ENCODE peak calls at places on chromosomes 6 and 20, in ten cellular contexts. One of them, this sample, is unnamed.

GRCh38 chr6:327538-328183 is 35.4 kb downstream of the DUSP22 start:
- DNase-seq in IMR-90: peak; percentile 35
- DNase-seq in GM03348: peak; percentile 82
- DNase-seq in stimulated activated CD4-positive, alpha-beta T cell treated with anti-CD3 and anti-CD28 coated beads, Interleukin-4, amount 100 ng/mL, for 48 hours: no peak
- DNase-seq in fibroblast of lung: peak; percentile 47
- DNase-seq in heart left ventricle: no peak
- DNase-seq in left kidney: no peak
- DNase-seq in pons: no peak
- DNase-seq in D341Med: no peak
- DNase-seq in DMS153: no peak
- DNase-seq in this sample: no peak

GRCh38 chr6:139708342-139709199 is 334.1 kb upstream of the CITED2 start:
- DNase-seq in IMR-90: peak; percentile 86
- DNase-seq in GM03348: peak; percentile 78
- DNase-seq in stimulated activated CD4-positive, alpha-beta T cell treated with anti-CD3 and anti-CD28 coated beads, Interleukin-4, amount 100 ng/mL, for 48 hours: no peak
- DNase-seq in fibroblast of lung: peak; percentile 82
- DNase-seq in heart left ventricle: no peak
- DNase-seq in left kidney: peak; percentile 87
- DNase-seq in pons: peak; percentile 18
- DNase-seq in D341Med: no peak
- DNase-seq in DMS153: no peak
- DNase-seq in this sample: peak; percentile 12

GRCh38 chr6:44116643-44117382 is 10.4 kb downstream of the MRPL14 start:
- DNase-seq in IMR-90: peak; percentile 93
- DNase-seq in GM03348: peak; percentile 79
- DNase-seq in stimulated activated CD4-positive, alpha-beta T cell treated with anti-CD3 and anti-CD28 coated beads, Interleukin-4, amount 100 ng/mL, for 48 hours: no peak
- DNase-seq in fibroblast of lung: peak; percentile 73
- DNase-seq in heart left ventricle: no peak
- DNase-seq in left kidney: no peak
- DNase-seq in pons: no peak
- DNase-seq in D341Med: no peak
- DNase-seq in DMS153: no peak
- DNase-seq in this sample: no peak

GRCh38 chr6:159107451-159108260 is 61.5 kb upstream of the FNDC1 start:
- DNase-seq in IMR-90: no peak
- DNase-seq in GM03348: no peak
- DNase-seq in stimulated activated CD4-positive, alpha-beta T cell treated with anti-CD3 and anti-CD28 coated beads, Interleukin-4, amount 100 ng/mL, for 48 hours: no peak
- DNase-seq in fibroblast of lung: no peak
- DNase-seq in heart left ventricle: no peak
- DNase-seq in left kidney: no peak
- DNase-seq in pons: no peak
- DNase-seq in D341Med: no peak
- DNase-seq in DMS153: peak; percentile 31
- DNase-seq in this sample: peak; percentile 74

GRCh38 chr6:131954099-131954774 is 3.1 kb upstream of the CCN2 start:
- DNase-seq in IMR-90: peak; percentile 54
- DNase-seq in GM03348: peak; percentile 26
- DNase-seq in stimulated activated CD4-positive, alpha-beta T cell treated with anti-CD3 and anti-CD28 coated beads, Interleukin-4, amount 100 ng/mL, for 48 hours: no peak
- DNase-seq in fibroblast of lung: peak; percentile 53
- DNase-seq in heart left ventricle: no peak
- DNase-seq in left kidney: no peak
- DNase-seq in pons: peak; percentile 28
- DNase-seq in D341Med: no peak
- DNase-seq in DMS153: no peak
- DNase-seq in this sample: no peak

GRCh38 chr20:2900845-2901592 is 27.7 kb downstream of the PTPRA start:
- DNase-seq in IMR-90: no peak
- DNase-seq in GM03348: no peak
- DNase-seq in stimulated activated CD4-positive, alpha-beta T cell treated with anti-CD3 and anti-CD28 coated beads, Interleukin-4, amount 100 ng/mL, for 48 hours: no peak
- DNase-seq in fibroblast of lung: no peak
- DNase-seq in heart left ventricle: no peak
- DNase-seq in left kidney: no peak
- DNase-seq in pons: no peak
- DNase-seq in D341Med: no peak
- DNase-seq in DMS153: no peak
- DNase-seq in this sample: no peak

GRCh38 chr6:18260448-18261106 is 3.8 kb downstream of the DEK start:
- DNase-seq in IMR-90: peak; percentile 36
- DNase-seq in GM03348: peak; percentile 19
- DNase-seq in stimulated activated CD4-positive, alpha-beta T cell treated with anti-CD3 and anti-CD28 coated beads, Interleukin-4, amount 100 ng/mL, for 48 hours: peak; percentile 21
- DNase-seq in fibroblast of lung: peak; percentile 36
- DNase-seq in heart left ventricle: no peak
- DNase-seq in left kidney: peak; percentile 56
- DNase-seq in pons: peak; percentile 16
- DNase-seq in D341Med: no peak
- DNase-seq in DMS153: no peak
- DNase-seq in this sample: no peak

GRCh38 chr6:27871919-27872633 is 40.1 kb downstream of the OR2B2 start:
- DNase-seq in IMR-90: peak; percentile 97
- DNase-seq in GM03348: peak; percentile 95
- DNase-seq in stimulated activated CD4-positive, alpha-beta T cell treated with anti-CD3 and anti-CD28 coated beads, Interleukin-4, amount 100 ng/mL, for 48 hours: peak; percentile 71
- DNase-seq in fibroblast of lung: peak; percentile 99
- DNase-seq in heart left ventricle: peak; percentile 80
- DNase-seq in left kidney: peak; percentile 99
- DNase-seq in pons: peak; percentile 91
- DNase-seq in D341Med: no peak
- DNase-seq in DMS153: peak; percentile 95
- DNase-seq in this sample: peak; percentile 25

GRCh38 chr6:132843316-132844040 is 29.1 kb downstream of the RPS12 start:
- DNase-seq in IMR-90: no peak
- DNase-seq in GM03348: no peak
- DNase-seq in stimulated activated CD4-positive, alpha-beta T cell treated with anti-CD3 and anti-CD28 coated beads, Interleukin-4, amount 100 ng/mL, for 48 hours: no peak
- DNase-seq in fibroblast of lung: no peak
- DNase-seq in heart left ventricle: no peak
- DNase-seq in left kidney: peak; percentile 73
- DNase-seq in pons: no peak
- DNase-seq in D341Med: no peak
- DNase-seq in DMS153: no peak
- DNase-seq in this sample: no peak

GRCh38 chr6:3194535-3195376 is 32.7 kb downstream of the TUBB2B start:
- DNase-seq in IMR-90: peak; percentile 46
- DNase-seq in GM03348: no peak
- DNase-seq in stimulated activated CD4-positive, alpha-beta T cell treated with anti-CD3 and anti-CD28 coated beads, Interleukin-4, amount 100 ng/mL, for 48 hours: peak; percentile 4
- DNase-seq in fibroblast of lung: peak; percentile 9
- DNase-seq in heart left ventricle: peak; percentile 50
- DNase-seq in left kidney: peak; percentile 85
- DNase-seq in pons: peak; percentile 89
- DNase-seq in D341Med: no peak
- DNase-seq in DMS153: peak; percentile 9
- DNase-seq in this sample: peak; percentile 92

GRCh38 chr6:36577298-36577697 is 16.9 kb upstream of the SRSF3 start:
- DNase-seq in IMR-90: peak; percentile 79
- DNase-seq in GM03348: peak; percentile 91
- DNase-seq in stimulated activated CD4-positive, alpha-beta T cell treated with anti-CD3 and anti-CD28 coated beads, Interleukin-4, amount 100 ng/mL, for 48 hours: no peak
- DNase-seq in fibroblast of lung: peak; percentile 65
- DNase-seq in heart left ventricle: no peak
- DNase-seq in left kidney: peak; percentile 27
- DNase-seq in pons: no peak
- DNase-seq in D341Med: no peak
- DNase-seq in DMS153: no peak
- DNase-seq in this sample: no peak

GRCh38 chr6:135012764-135013163 is 41.9 kb downstream of the HBS1L start:
- DNase-seq in IMR-90: peak; percentile 84
- DNase-seq in GM03348: peak; percentile 37
- DNase-seq in stimulated activated CD4-positive, alpha-beta T cell treated with anti-CD3 and anti-CD28 coated beads, Interleukin-4, amount 100 ng/mL, for 48 hours: no peak
- DNase-seq in fibroblast of lung: peak; percentile 7
- DNase-seq in heart left ventricle: no peak
- DNase-seq in left kidney: no peak
- DNase-seq in pons: no peak
- DNase-seq in D341Med: no peak
- DNase-seq in DMS153: no peak
- DNase-seq in this sample: no peak

GRCh38 chr20:36543187-36544133 is 2.1 kb downstream of the MYL9 start:
- DNase-seq in IMR-90: peak; percentile 83
- DNase-seq in GM03348: peak; percentile 82
- DNase-seq in stimulated activated CD4-positive, alpha-beta T cell treated with anti-CD3 and anti-CD28 coated beads, Interleukin-4, amount 100 ng/mL, for 48 hours: no peak
- DNase-seq in fibroblast of lung: peak; percentile 83
- DNase-seq in heart left ventricle: peak; percentile 88
- DNase-seq in left kidney: no peak
- DNase-seq in pons: peak; percentile 6
- DNase-seq in D341Med: peak; percentile 26
- DNase-seq in DMS153: no peak
- DNase-seq in this sample: no peak

GRCh38 chr6:104855507-104855906 is 4.2 kb downstream of the HACE1 start:
- DNase-seq in IMR-90: peak; percentile 52
- DNase-seq in GM03348: peak; percentile 61
- DNase-seq in stimulated activated CD4-positive, alpha-beta T cell treated with anti-CD3 and anti-CD28 coated beads, Interleukin-4, amount 100 ng/mL, for 48 hours: no peak
- DNase-seq in fibroblast of lung: peak; percentile 14
- DNase-seq in heart left ventricle: no peak
- DNase-seq in left kidney: no peak
- DNase-seq in pons: no peak
- DNase-seq in D341Med: no peak
- DNase-seq in DMS153: no peak
- DNase-seq in this sample: no peak

GRCh38 chr20:19659468-19659867 is 98.6 kb upstream of the RIN2 start:
- DNase-seq in IMR-90: no peak
- DNase-seq in GM03348: no peak
- DNase-seq in stimulated activated CD4-positive, alpha-beta T cell treated with anti-CD3 and anti-CD28 coated beads, Interleukin-4, amount 100 ng/mL, for 48 hours: no peak
- DNase-seq in fibroblast of lung: no peak
- DNase-seq in heart left ventricle: no peak
- DNase-seq in left kidney: no peak
- DNase-seq in pons: no peak
- DNase-seq in D341Med: no peak
- DNase-seq in DMS153: no peak
- DNase-seq in this sample: no peak

GRCh38 chr6:42010185-42010872 is 40.0 kb upstream of the TAF8 start:
- DNase-seq in IMR-90: no peak
- DNase-seq in GM03348: no peak
- DNase-seq in stimulated activated CD4-positive, alpha-beta T cell treated with anti-CD3 and anti-CD28 coated beads, Interleukin-4, amount 100 ng/mL, for 48 hours: no peak
- DNase-seq in fibroblast of lung: no peak
- DNase-seq in heart left ventricle: no peak
- DNase-seq in left kidney: peak; percentile 92
- DNase-seq in pons: no peak
- DNase-seq in D341Med: no peak
- DNase-seq in DMS153: no peak
- DNase-seq in this sample: no peak

GRCh38 chr20:63061051-63061531 is 54.3 kb upstream of the BHLHE23 start:
- DNase-seq in IMR-90: no peak
- DNase-seq in GM03348: no peak
- DNase-seq in stimulated activated CD4-positive, alpha-beta T cell treated with anti-CD3 and anti-CD28 coated beads, Interleukin-4, amount 100 ng/mL, for 48 hours: no peak
- DNase-seq in fibroblast of lung: no peak
- DNase-seq in heart left ventricle: no peak
- DNase-seq in left kidney: no peak
- DNase-seq in pons: no peak
- DNase-seq in D341Med: no peak
- DNase-seq in DMS153: no peak
- DNase-seq in this sample: no peak

GRCh38 chr6:27040244-27041042 is 207.1 kb upstream of the PRSS16 start:
- DNase-seq in IMR-90: no peak
- DNase-seq in GM03348: no peak
- DNase-seq in stimulated activated CD4-positive, alpha-beta T cell treated with anti-CD3 and anti-CD28 coated beads, Interleukin-4, amount 100 ng/mL, for 48 hours: no peak
- DNase-seq in fibroblast of lung: no peak
- DNase-seq in heart left ventricle: no peak
- DNase-seq in left kidney: peak; percentile 32
- DNase-seq in pons: no peak
- DNase-seq in D341Med: no peak
- DNase-seq in DMS153: no peak
- DNase-seq in this sample: no peak

GRCh38 chr6:163777379-163777686 is 362.8 kb downstream of the QKI start:
- DNase-seq in IMR-90: no peak
- DNase-seq in GM03348: no peak
- DNase-seq in stimulated activated CD4-positive, alpha-beta T cell treated with anti-CD3 and anti-CD28 coated beads, Interleukin-4, amount 100 ng/mL, for 48 hours: no peak
- DNase-seq in fibroblast of lung: no peak
- DNase-seq in heart left ventricle: no peak
- DNase-seq in left kidney: no peak
- DNase-seq in pons: no peak
- DNase-seq in D341Med: no peak
- DNase-seq in DMS153: no peak
- DNase-seq in this sample: no peak

GRCh38 chr6:141110486-141110885 is 1022.2 kb upstream of the GJE1 start:
- DNase-seq in IMR-90: peak; percentile 57
- DNase-seq in GM03348: peak; percentile 51
- DNase-seq in stimulated activated CD4-positive, alpha-beta T cell treated with anti-CD3 and anti-CD28 coated beads, Interleukin-4, amount 100 ng/mL, for 48 hours: no peak
- DNase-seq in fibroblast of lung: no peak
- DNase-seq in heart left ventricle: no peak
- DNase-seq in left kidney: no peak
- DNase-seq in pons: peak; percentile 2
- DNase-seq in D341Med: no peak
- DNase-seq in DMS153: no peak
- DNase-seq in this sample: no peak

GRCh38 chr20:17971571-17972013 is 2.8 kb downstream of the MGME1 start:
- DNase-seq in IMR-90: peak; percentile 57
- DNase-seq in GM03348: peak; percentile 67
- DNase-seq in stimulated activated CD4-positive, alpha-beta T cell treated with anti-CD3 and anti-CD28 coated beads, Interleukin-4, amount 100 ng/mL, for 48 hours: no peak
- DNase-seq in fibroblast of lung: peak; percentile 37
- DNase-seq in heart left ventricle: no peak
- DNase-seq in left kidney: peak; percentile 71
- DNase-seq in pons: peak; percentile 47
- DNase-seq in D341Med: no peak
- DNase-seq in DMS153: no peak
- DNase-seq in this sample: peak; percentile 33

GRCh38 chr6:159038914-159039884 is 5.6 kb downstream of the TAGAP start:
- DNase-seq in IMR-90: peak; percentile 38
- DNase-seq in GM03348: peak; percentile 58
- DNase-seq in stimulated activated CD4-positive, alpha-beta T cell treated with anti-CD3 and anti-CD28 coated beads, Interleukin-4, amount 100 ng/mL, for 48 hours: no peak
- DNase-seq in fibroblast of lung: peak; percentile 13
- DNase-seq in heart left ventricle: no peak
- DNase-seq in left kidney: no peak
- DNase-seq in pons: peak; percentile 86
- DNase-seq in D341Med: no peak
- DNase-seq in DMS153: no peak
- DNase-seq in this sample: peak; percentile 73

GRCh38 chr6:30767158-30767943 is 23.0 kb upstream of the IER3 start:
- DNase-seq in IMR-90: no peak
- DNase-seq in GM03348: no peak
- DNase-seq in stimulated activated CD4-positive, alpha-beta T cell treated with anti-CD3 and anti-CD28 coated beads, Interleukin-4, amount 100 ng/mL, for 48 hours: no peak
- DNase-seq in fibroblast of lung: no peak
- DNase-seq in heart left ventricle: no peak
- DNase-seq in left kidney: no peak
- DNase-seq in pons: no peak
- DNase-seq in D341Med: no peak
- DNase-seq in DMS153: no peak
- DNase-seq in this sample: no peak

GRCh38 chr6:155079985-155080452 is 84.9 kb downstream of the TIAM2 start:
- DNase-seq in IMR-90: no peak
- DNase-seq in GM03348: no peak
- DNase-seq in stimulated activated CD4-positive, alpha-beta T cell treated with anti-CD3 and anti-CD28 coated beads, Interleukin-4, amount 100 ng/mL, for 48 hours: peak; percentile 23
- DNase-seq in fibroblast of lung: no peak
- DNase-seq in heart left ventricle: no peak
- DNase-seq in left kidney: peak; percentile 28
- DNase-seq in pons: no peak
- DNase-seq in D341Med: no peak
- DNase-seq in DMS153: no peak
- DNase-seq in this sample: no peak

GRCh38 chr6:138101946-138102731 is 5.1 kb downstream of the PERP start:
- DNase-seq in IMR-90: no peak
- DNase-seq in GM03348: no peak
- DNase-seq in stimulated activated CD4-positive, alpha-beta T cell treated with anti-CD3 and anti-CD28 coated beads, Interleukin-4, amount 100 ng/mL, for 48 hours: no peak
- DNase-seq in fibroblast of lung: no peak
- DNase-seq in heart left ventricle: no peak
- DNase-seq in left kidney: no peak
- DNase-seq in pons: no peak
- DNase-seq in D341Med: no peak
- DNase-seq in DMS153: no peak
- DNase-seq in this sample: no peak

GRCh38 chr6:121522771-121523386 is 87.4 kb downstream of the GJA1 start:
- DNase-seq in IMR-90: peak; percentile 35
- DNase-seq in GM03348: peak; percentile 41
- DNase-seq in stimulated activated CD4-positive, alpha-beta T cell treated with anti-CD3 and anti-CD28 coated beads, Interleukin-4, amount 100 ng/mL, for 48 hours: no peak
- DNase-seq in fibroblast of lung: no peak
- DNase-seq in heart left ventricle: no peak
- DNase-seq in left kidney: no peak
- DNase-seq in pons: no peak
- DNase-seq in D341Med: no peak
- DNase-seq in DMS153: no peak
- DNase-seq in this sample: no peak

GRCh38 chr6:27720607-27721580 is 191.3 kb downstream of the OR2B2 start:
- DNase-seq in IMR-90: peak; percentile 24
- DNase-seq in GM03348: no peak
- DNase-seq in stimulated activated CD4-positive, alpha-beta T cell treated with anti-CD3 and anti-CD28 coated beads, Interleukin-4, amount 100 ng/mL, for 48 hours: no peak
- DNase-seq in fibroblast of lung: peak; percentile 28
- DNase-seq in heart left ventricle: no peak
- DNase-seq in left kidney: peak; percentile 23
- DNase-seq in pons: no peak
- DNase-seq in D341Med: no peak
- DNase-seq in DMS153: no peak
- DNase-seq in this sample: no peak

GRCh38 chr6:186221-186965 is 105.9 kb upstream of the DUSP22 start:
- DNase-seq in IMR-90: peak; percentile 39
- DNase-seq in GM03348: peak; percentile 32
- DNase-seq in stimulated activated CD4-positive, alpha-beta T cell treated with anti-CD3 and anti-CD28 coated beads, Interleukin-4, amount 100 ng/mL, for 48 hours: no peak
- DNase-seq in fibroblast of lung: peak; percentile 25
- DNase-seq in heart left ventricle: no peak
- DNase-seq in left kidney: no peak
- DNase-seq in pons: no peak
- DNase-seq in D341Med: no peak
- DNase-seq in DMS153: no peak
- DNase-seq in this sample: no peak